ENCODE peak calls at places on chromosomes 4 and X, in nine cellular contexts. P is iPS DF 19.7; U is B cell; C is amygdala; I is sciatic nerve; X is EL; Z is GM23248; H is nephron progenitor cell; R is stimulated activated CD8-positive, alpha-beta memory T cell treated with anti-CD3 and anti-CD28 coated beads, Interleukin-7, amount 100 ng/mL, for 1 hour. V is an unnamed sample.

GRCh38 chrX:20204354-20204753 is 62.4 kb downstream of the RPS6KA3 start:
- DNase-seq in P (no peak), U (no peak), C (no peak), I (no peak), X (no peak), Z (no peak), H (no peak), R (no peak), V (no peak)

GRCh38 chrX:19800821-19801220 is 86.6 kb downstream of the SH3KBP1 start:
- DNase-seq in P (no peak), U (no peak), C (no peak), I (no peak), X (no peak), Z (no peak), H (no peak), R (no peak), V (no peak)

GRCh38 chrX:4547218-4547836 is 833.9 kb upstream of the PRKX start:
- DNase-seq in P (peak), U (peak), C (peak), I (peak), X (peak), Z (peak), H (peak), R (no peak), V (no peak)

GRCh38 chrX:150731795-150732194 is 38.6 kb downstream of the MTMR1 start:
- DNase-seq in P (no peak), U (no peak), C (no peak), I (no peak), X (peak), Z (peak), H (no peak), R (no peak), V (peak)

GRCh38 chr4:52824603-52825310 is 37.4 kb upstream of the RASL11B start:
- DNase-seq in P (no peak), U (no peak), C (no peak), I (no peak), X (peak), Z (peak), H (peak), R (no peak), V (no peak)

GRCh38 chrX:54230440-54231148 is 47.5 kb upstream of the FAM120C start:
- DNase-seq in P (no peak), U (no peak), C (no peak), I (no peak), X (no peak), Z (no peak), H (no peak), R (no peak), V (no peak)

GRCh38 chr4:56681158-56681848 is at the start of gene HOPX:
- DNase-seq in P (no peak), U (peak), C (peak), I (no peak), X (no peak), Z (no peak), H (no peak), R (no peak), V (no peak)

GRCh38 chr4:66178901-66179300 is 508.6 kb upstream of the EPHA5 start:
- DNase-seq in P (no peak), U (no peak), C (no peak), I (no peak), X (peak), Z (no peak), H (no peak), R (no peak), V (peak)

GRCh38 chr4:88185916-88186315 is 27.5 kb upstream of the ABCG2 start:
- DNase-seq in P (no peak), U (no peak), C (no peak), I (no peak), X (peak), Z (no peak), H (no peak), R (no peak), V (no peak)

GRCh38 chr4:2482693-2483092 is 13.8 kb downstream of the RNF4 start:
- DNase-seq in P (no peak), U (peak), C (no peak), I (no peak), X (peak), Z (peak), H (no peak), R (no peak), V (peak)

GRCh38 chr4:145775406-145775805 is 95.5 kb downstream of the C4orf51 start:
- DNase-seq in P (no peak), U (no peak), C (no peak), I (no peak), X (no peak), Z (no peak), H (no peak), R (no peak), V (no peak)